ENCODE peak calls at places on chromosomes 4 and X, in seven cellular contexts. S, V, B, Y, F, P and T are unnamed samples.

GRCh38 chrX:129490330-129490729 is 33.0 kb downstream of the SMARCA1 start:
- DNase-seq in S (no peak), V (no peak), B (no peak), Y (no peak), F (no peak), P (no peak), T (no peak)

GRCh38 chr4:140834866-140835495 is 78.8 kb upstream of the TBC1D9 start:
- DNase-seq in S (no peak), V (no peak), B (no peak), Y (no peak), F (no peak), P (no peak), T (no peak)

GRCh38 chr4:28436191-28437080 is 1575.8 kb downstream of the STIM2 start:
- DNase-seq in S (no peak), V (no peak), B (no peak), Y (no peak), F (no peak), P (no peak), T (no peak)

GRCh38 chrX:150546711-150547153 is 21.7 kb upstream of the MTM1 start:
- DNase-seq in S (no peak), V (no peak), B (no peak), Y (no peak), F (no peak), P (no peak), T (no peak)

GRCh38 chr4:78119698-78120097 is 62.6 kb downstream of the FRAS1 start:
- DNase-seq in S (no peak), V (no peak), B (no peak), Y (no peak), F (no peak), P (no peak), T (no peak)

GRCh38 chr4:132071815-132072214 is 1077.3 kb upstream of the PCDH10 start:
- DNase-seq in S (no peak), V (no peak), B (no peak), Y (no peak), F (no peak), P (no peak), T (no peak)

GRCh38 chr4:111494971-111495370 is 650.3 kb upstream of the FAM241A start:
- DNase-seq in S (no peak), V (no peak), B (no peak), Y (no peak), F (no peak), P (no peak), T (no peak)

GRCh38 chr4:28373601-28374000 is 1513.0 kb downstream of the STIM2 start:
- DNase-seq in S (no peak), V (no peak), B (no peak), Y (no peak), F (no peak), P (no peak), T (no peak)

GRCh38 chrX:147741776-147742175 is 169.9 kb upstream of the FMR1 start:
- DNase-seq in S (no peak), V (no peak), B (no peak), Y (no peak), F (no peak), P (no peak), T (no peak)

GRCh38 chr4:100299441-100299840 is 109.2 kb upstream of the DDIT4L start:
- DNase-seq in S (no peak), V (no peak), B (no peak), Y (no peak), F (no peak), P (no peak), T (no peak)

GRCh38 chr4:165060938-165061337 is 7.3 kb downstream of the TRIM75 start:
- DNase-seq in S (no peak), V (no peak), B (no peak), Y (no peak), F (no peak), P (no peak), T (no peak)

GRCh38 chrX:151902813-151903591 is 9.7 kb upstream of the MAGEA4 start:
- DNase-seq in S (no peak), V (no peak), B (no peak), Y (no peak), F (no peak), P (no peak), T (peak)

GRCh38 chr4:95545526-95545925 is 3.2 kb downstream of the UNC5C start:
- DNase-seq in S (no peak), V (no peak), B (no peak), Y (no peak), F (no peak), P (no peak), T (no peak)

GRCh38 chr4:89123418-89123817 is 12.1 kb downstream of the TIGD2 start:
- DNase-seq in S (no peak), V (no peak), B (no peak), Y (no peak), F (no peak), P (no peak), T (no peak)

GRCh38 chr4:13108096-13108495 is 376.0 kb downstream of the RAB28 start:
- DNase-seq in S (no peak), V (no peak), B (no peak), Y (no peak), F (no peak), P (no peak), T (no peak)

GRCh38 chr4:102104278-102104677 is 241.0 kb downstream of the SLC39A8 start:
- DNase-seq in S (no peak), V (no peak), B (no peak), Y (no peak), F (no peak), P (no peak), T (no peak)

GRCh38 chr4:19319607-19320006 is 932.1 kb upstream of the SLIT2 start:
- DNase-seq in S (no peak), V (no peak), B (no peak), Y (no peak), F (no peak), P (no peak), T (peak)

GRCh38 chrX:22389544-22390243 is 117.0 kb downstream of the CBLL2 start:
- DNase-seq in S (no peak), V (no peak), B (no peak), Y (no peak), F (no peak), P (no peak), T (peak)

GRCh38 chr4:168859888-168860694 is 150.0 kb downstream of the CBR4 start:
- DNase-seq in S (no peak), V (no peak), B (no peak), Y (no peak), F (no peak), P (no peak), T (no peak)

GRCh38 chr4:146585761-146586333 is 52.8 kb upstream of the POU4F2 start:
- DNase-seq in S (no peak), V (no peak), B (no peak), Y (no peak), F (no peak), P (no peak), T (no peak)

GRCh38 chrX:130916636-130917422 is 13.8 kb upstream of the ENOX2 start:
- DNase-seq in S (peak), V (no peak), B (peak), Y (peak), F (no peak), P (peak), T (peak)

GRCh38 chrX:19904778-19905367 is 17.5 kb upstream of the SH3KBP1 start:
- DNase-seq in S (no peak), V (no peak), B (peak), Y (no peak), F (no peak), P (peak), T (peak)

GRCh38 chrX:153649178-153649914 is 2.3 kb downstream of the DUSP9 start:
- DNase-seq in S (peak), V (peak), B (peak), Y (peak), F (no peak), P (peak), T (peak)

GRCh38 chr4:137768196-137768595 is 235.9 kb upstream of the PCDH18 start:
- DNase-seq in S (no peak), V (no peak), B (no peak), Y (no peak), F (no peak), P (no peak), T (no peak)